ENCODE peak calls at places on chromosomes 1 and 21, in five cellular contexts. H, X, K, U and Y are unnamed samples.

GRCh38 chr1:180273066-180273465 is 43.0 kb downstream of the LHX4 start:
- DNase-seq in H (no peak), K (no peak), X (no peak), U (no peak), Y (no peak)

GRCh38 chr1:165235158-165235776 is 121.2 kb downstream of the LMX1A start:
- DNase-seq in U (no peak), X (no peak), K (no peak), H (no peak), Y (no peak)

GRCh38 chr1:2840036-2840809 is 38.7 kb upstream of the TTC34 start:
- DNase-seq in H (no peak), K (peak; percentile 65), X (no peak), U (peak; percentile 4), Y (peak; percentile 82)

GRCh38 chr21:35779690-35780570 is 280.4 kb downstream of the SETD4 start:
- DNase-seq in U (peak; percentile 85), X (no peak), H (no peak), K (no peak), Y (no peak)

GRCh38 chr1:227765261-227766014 is 30.2 kb downstream of the SNAP47 start:
- DNase-seq in H (no peak), X (no peak), U (peak; percentile 15), K (no peak), Y (no peak)

GRCh38 chr1:232508161-232508661 is 121.7 kb downstream of the SIPA1L2 start:
- DNase-seq in K (no peak), X (no peak), H (no peak), U (peak; percentile 11), Y (no peak)

GRCh38 chr1:221276911-221277310 is 397.7 kb downstream of the HLX start:
- DNase-seq in X (no peak), K (no peak), H (no peak), U (peak; percentile 14), Y (no peak)

GRCh38 chr1:153546371-153546770 is 765 bp upstream of the S100A4 start:
- DNase-seq in H (no peak), K (no peak), U (no peak), X (no peak), Y (no peak)

GRCh38 chr1:2554621-2555387 is 1.4 kb upstream of the TNFRSF14 start:
- DNase-seq in K (peak; percentile 61), U (peak; percentile 26), H (peak; percentile 70), X (no peak), Y (peak; percentile 51)

GRCh38 chr1:165259706-165260105 is 96.8 kb downstream of the LMX1A start:
- DNase-seq in K (no peak), U (no peak), X (no peak), H (no peak), Y (no peak)